ENCODE peak calls at places on chromosomes 12 and 14, in five cellular contexts. C is stomach, Y is fibroblast of lung, Q is PC-9, B is OCI-LY7. W is an unnamed sample.

GRCh38 chr14:75595211-75595610 is 16.8 kb downstream of the FLVCR2 start:
- DNase-seq in C (no peak), Y (no peak), Q (no peak), B (no peak), W (no peak)

GRCh38 chr12:94305293-94305957 is 154.2 kb downstream of the CEP83 start:
- DNase-seq in C (no peak), Y (peak), Q (no peak), B (no peak), W (no peak)

GRCh38 chr12:10610188-10610587 is 3.2 kb downstream of the MAGOHB start:
- DNase-seq in C (no peak), Y (no peak), Q (no peak), B (no peak), W (no peak)

GRCh38 chr14:42214981-42215491 is 608.4 kb downstream of the LRFN5 start:
- DNase-seq in C (no peak), Y (peak), Q (peak), B (no peak), W (no peak)

GRCh38 chr12:121915841-121916321 is 2.5 kb upstream of the CFAP251 start:
- DNase-seq in C (no peak), Y (no peak), Q (no peak), B (no peak), W (no peak)

GRCh38 chr12:30188602-30189326 is 405.0 kb upstream of the TMTC1 start:
- DNase-seq in C (no peak), Y (no peak), Q (no peak), B (no peak), W (no peak)

GRCh38 chr12:29113101-29113500 is 36.0 kb upstream of the FAR2 start:
- DNase-seq in C (no peak), Y (peak), Q (peak), B (no peak), W (no peak)

GRCh38 chr12:110585231-110585799 is 2.2 kb upstream of the PPTC7 start:
- DNase-seq in C (no peak), Y (peak), Q (peak), B (peak), W (no peak)

GRCh38 chr12:108594-108993 is 42.0 kb downstream of the IQSEC3 start:
- DNase-seq in C (peak), Y (no peak), Q (peak), B (no peak), W (peak)

GRCh38 chr14:74459289-74459946 is 33.4 kb upstream of the SYNDIG1L start:
- DNase-seq in C (no peak), Y (peak), Q (peak), B (peak), W (no peak)

GRCh38 chr14:32560213-32560857 is 231.2 kb downstream of the AKAP6 start:
- DNase-seq in C (peak), Y (peak), Q (peak), B (peak), W (no peak)

GRCh38 chr12:96208801-96209534 is 14.8 kb downstream of the ELK3 start:
- DNase-seq in C (no peak), Y (no peak), Q (no peak), B (peak), W (peak)
- H3K27ac ChIP-seq in C (no peak), Y (peak), Q (peak), B (no peak), W (peak)

GRCh38 chr12:57476162-57476992 is 3.3 kb downstream of the ARHGAP9 start:
- DNase-seq in C (peak), Y (no peak), Q (no peak), B (peak), W (peak)
- TF ChIP-seq CTCF in C (no peak), Y (no peak), Q (no peak), B (peak), W (no peak)

GRCh38 chr12:92032101-92032500 is 113.5 kb downstream of the BTG1 start:
- DNase-seq in C (no peak), Y (no peak), Q (no peak), B (no peak), W (no peak)
- H3K4me3 ChIP-seq in C (no peak), Y (no peak), Q (no peak), B (no peak), W (no peak)

DNA sequence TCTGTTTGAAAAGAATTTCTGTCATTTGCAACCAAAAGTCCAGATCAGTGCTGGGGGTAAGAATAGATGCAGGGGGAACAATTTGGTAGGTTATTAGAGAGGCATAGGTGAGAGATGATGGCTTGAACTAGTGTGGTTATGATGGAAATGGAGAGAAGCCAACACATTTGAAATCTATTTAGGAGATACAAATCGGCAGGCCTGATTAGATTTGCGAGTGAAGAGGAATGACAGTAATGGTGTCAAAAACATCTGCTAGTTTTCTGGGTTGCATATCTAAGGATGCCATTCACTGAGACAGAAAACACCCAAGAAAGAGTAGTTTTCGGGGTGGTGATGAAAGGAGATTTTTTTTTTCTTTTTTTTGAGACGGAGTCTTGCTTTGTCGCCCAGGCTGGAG is 138.1 kb downstream of the LMNTD1 start:
- DNase-seq in C (no peak), Y (no peak), Q (no peak), B (no peak), W (no peak)
- H3K27ac ChIP-seq in C (no peak), Y (no peak), Q (no peak), B (no peak), W (no peak)